ENCODE peak calls at places on chromosomes 5 and 9, in ten cellular contexts. M is spleen, Y is prostate gland, S is body of pancreas, W is gastrocnemius medialis, B is sigmoid colon, K is ovary, F is GM12892, L is A549, E is endothelial cell of umbilical vein. R is an unnamed sample.

GRCh38 chr5:43634621-43635020 is 31.6 kb downstream of the NNT start:
- DNase-seq in M (no peak), Y (no peak), S (no peak), W (no peak), B (no peak), K (no peak), F (no peak), L (no peak), E (no peak), R (no peak)

GRCh38 chr5:72387985-72388384 is 67.8 kb downstream of the PTCD2 start:
- DNase-seq in M (no peak), Y (no peak), S (no peak), W (no peak), B (no peak), K (no peak), F (no peak), L (peak; percentile 69), E (peak; percentile 90), R (no peak)

GRCh38 chr9:33465096-33465495 is 8.6 kb downstream of the NOL6 start:
- DNase-seq in M (peak; percentile 71), Y (no peak), S (no peak), W (no peak), B (no peak), K (no peak), F (peak; percentile 7), L (no peak), E (no peak), R (no peak)

GRCh38 chr5:7851617-7852289 is 820 bp upstream of the CFAP90 start:
- DNase-seq in M (no peak), Y (peak; percentile 79), S (peak; percentile 85), W (no peak), B (no peak), K (no peak), F (no peak), L (no peak), E (no peak), R (no peak)

GRCh38 chr5:12793373-12793772 is 889.1 kb upstream of the CTNND2 start:
- DNase-seq in M (no peak), Y (no peak), S (no peak), W (no peak), B (no peak), K (no peak), F (no peak), L (no peak), E (no peak), R (no peak)

GRCh38 chr5:114467729-114468128 is 105.9 kb downstream of the KCNN2 start:
- DNase-seq in M (no peak), Y (peak; percentile 8), S (no peak), W (no peak), B (no peak), K (no peak), F (no peak), L (no peak), E (no peak), R (no peak)

GRCh38 chr5:80466669-80467485 is 21.0 kb upstream of the FAM151B start:
- DNase-seq in M (no peak), Y (no peak), S (no peak), W (no peak), B (no peak), K (no peak), F (no peak), L (peak; percentile 10), E (peak; percentile 27), R (no peak)

GRCh38 chr9:131559416-131560000 is 14.2 kb downstream of the PRRT1B start:
- DNase-seq in M (no peak), Y (no peak), S (no peak), W (no peak), B (no peak), K (no peak), F (no peak), L (no peak), E (no peak), R (no peak)

GRCh38 chr9:124757589-124757988 is 13.5 kb downstream of the NR6A1 start:
- DNase-seq in M (no peak), Y (no peak), S (no peak), W (no peak), B (no peak), K (no peak), F (no peak), L (no peak), E (no peak), R (no peak)

GRCh38 chr5:107776506-107776905 is 105.8 kb upstream of the EFNA5 start:
- DNase-seq in M (no peak), Y (no peak), S (no peak), W (no peak), B (no peak), K (no peak), F (no peak), L (no peak), E (no peak), R (no peak)

DNA sequence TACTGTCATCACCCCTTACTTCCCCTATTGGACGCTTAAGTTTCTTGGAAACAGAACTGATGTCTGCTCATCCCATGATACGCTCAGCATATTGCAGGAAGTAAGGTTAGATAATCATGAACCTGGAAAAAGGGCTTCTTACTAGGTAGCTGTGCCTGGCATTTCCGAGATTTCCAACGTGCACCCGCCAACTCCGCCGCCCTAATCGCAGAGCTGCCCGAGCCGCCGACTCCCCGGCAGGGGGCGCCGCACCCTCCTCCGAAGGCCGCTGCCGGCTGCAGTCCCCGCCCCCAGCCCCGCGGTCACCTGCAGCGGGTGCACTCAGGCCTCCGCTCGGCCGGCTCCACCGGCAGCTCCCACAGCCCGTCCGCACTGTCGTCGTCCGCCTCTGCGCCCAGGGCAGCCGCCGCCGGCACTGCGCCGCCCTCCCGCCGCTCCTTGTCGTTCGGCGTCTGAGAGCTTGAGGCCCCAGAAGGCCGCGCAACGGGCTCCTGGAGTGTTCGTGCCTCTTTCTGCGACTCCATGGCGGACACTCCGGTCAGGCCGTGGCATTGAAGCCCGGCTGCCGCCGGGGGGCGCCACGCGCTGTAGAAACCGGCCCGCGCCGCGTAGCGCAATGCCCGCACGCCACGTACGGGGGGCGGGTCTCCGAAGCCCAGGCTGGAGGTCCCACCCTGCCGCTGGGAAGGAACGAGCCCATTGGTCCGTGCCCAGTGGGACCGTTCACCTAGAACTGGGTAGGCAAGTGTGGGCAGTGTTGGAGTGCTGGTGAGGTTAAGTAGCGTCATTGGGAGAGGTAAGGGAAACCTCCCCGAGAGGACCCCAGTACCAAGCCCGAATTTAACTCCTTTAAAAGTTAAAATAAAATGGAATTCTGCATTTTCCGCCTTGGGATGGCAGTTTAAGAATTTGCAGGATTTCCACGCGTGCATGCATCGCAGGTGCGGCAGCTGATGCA is at the start of gene DTWD2:
- DNase-seq in M (peak; percentile 99), Y (peak; percentile 90), S (peak; percentile 98), W (peak; percentile 78), B (peak; percentile 93), K (peak; percentile 93), F (peak; percentile 83), L (peak; percentile 94), E (peak; percentile 96), R (peak; percentile 91)
- TF ChIP-seq POLR2A in M (no peak), Y (peak; percentile 26), S (peak; percentile 93), W (no peak), B (no peak), K (no peak), F (peak; percentile 23), L (peak; percentile 84), E (no peak), R (no peak)

GRCh38 chr5:180839935-180840334 is 21.1 kb downstream of the ZFP62 start:
- DNase-seq in M (no peak), Y (no peak), S (no peak), W (no peak), B (no peak), K (no peak), F (no peak), L (no peak), E (no peak), R (no peak)
- TF ChIP-seq POLR2A in M (no peak), Y (no peak), S (no peak), W (no peak), B (no peak), K (no peak), F (no peak), L (no peak), E (no peak), R (no peak)

GRCh38 chr9:15510789-15511575 is at the start of gene PSIP1:
- DNase-seq in M (peak; percentile 95), Y (peak; percentile 43), S (peak; percentile 74), W (peak; percentile 32), B (peak; percentile 81), K (peak; percentile 85), F (peak; percentile 47), L (peak; percentile 87), E (peak; percentile 87), R (peak; percentile 62)
- TF ChIP-seq POLR2A in M (peak; percentile 59), Y (peak; percentile 62), S (peak; percentile 62), W (peak; percentile 36), B (no peak), K (peak; percentile 63), F (peak; percentile 94), L (peak; percentile 84), E (peak; percentile 78), R (no peak)

DNA sequence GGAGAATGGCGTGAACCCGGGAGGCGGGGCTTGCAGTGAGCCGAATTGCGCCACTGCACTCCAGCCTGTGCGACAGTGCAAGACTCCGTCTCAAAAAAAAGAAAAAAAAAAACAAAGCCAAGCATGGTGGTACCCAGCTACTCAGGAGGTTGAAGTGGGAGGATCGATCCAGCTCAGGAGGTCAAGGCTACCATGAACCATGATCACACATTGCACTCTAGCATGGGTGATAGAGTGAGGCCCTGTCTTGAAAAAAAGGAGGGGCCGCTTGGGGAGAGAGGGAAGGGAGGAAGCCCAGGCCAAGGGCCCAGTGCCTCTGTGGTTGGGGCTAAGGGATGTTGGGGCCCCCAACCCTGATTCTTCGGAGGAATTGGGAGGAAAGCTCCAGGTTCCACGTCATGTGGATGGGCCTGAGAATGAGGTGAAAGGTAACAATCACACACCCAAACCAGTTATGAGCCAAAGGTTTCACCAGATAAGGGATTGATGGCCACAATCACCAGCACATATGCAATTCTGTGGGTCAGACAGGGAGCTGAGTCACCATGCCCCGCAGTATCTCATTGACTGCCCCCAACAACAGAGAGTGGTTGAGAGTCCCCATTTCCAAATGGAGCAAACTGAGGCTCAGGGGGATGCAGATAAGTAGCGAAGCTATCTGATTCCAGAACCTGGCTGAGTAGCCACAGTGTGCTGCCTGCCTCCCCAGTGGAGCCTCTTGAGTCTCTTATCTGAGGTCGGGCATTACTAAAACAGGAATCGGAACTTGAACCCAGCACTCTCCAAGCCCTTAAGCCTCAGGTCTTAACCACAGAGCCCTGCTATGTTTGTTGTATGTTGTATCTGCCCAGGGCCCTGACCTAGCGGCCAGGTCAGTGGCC is 20.5 kb downstream of the SWI5 start:
- DNase-seq in M (no peak), Y (no peak), S (no peak), W (no peak), B (no peak), K (no peak), F (no peak), L (no peak), E (no peak), R (no peak)
- TF ChIP-seq POLR2A in M (no peak), Y (no peak), S (no peak), W (no peak), B (no peak), K (no peak), F (no peak), L (no peak), E (no peak), R (no peak)